ENCODE peak calls at places on chromosomes 5 and 9, in eight cellular contexts. H, S, F, N, O, B, M and U are unnamed samples. For H3K27me3, the result is how much of the 10 kb centered on the place peaks cover.

GRCh38 chr5:10592598-10592997 is 28.7 kb downstream of the ANKRD33B start:
- DNase-seq in H (no peak), S (no peak), F (no peak), N (no peak), O (no peak), B (no peak), M (no peak), U (no peak)

GRCh38 chr5:62783374-62784057 is 204.9 kb downstream of the LRRC70 start:
- DNase-seq in H (no peak), S (no peak), F (no peak), N (no peak), O (no peak), B (no peak), M (no peak), U (no peak)

GRCh38 chr9:34628656-34629491 is at the start of gene ARID3C:
- DNase-seq in H (no peak), S (no peak), F (no peak), N (no peak), O (no peak), B (peak), M (peak), U (peak)

GRCh38 chr5:67773439-67773988 is 442.0 kb upstream of the PIK3R1 start:
- DNase-seq in H (peak), S (no peak), F (peak), N (peak), O (no peak), B (no peak), M (no peak), U (peak)

GRCh38 chr5:59351076-59351794 is 542.3 kb downstream of the PDE4D start:
- DNase-seq in H (no peak), S (peak), F (no peak), N (no peak), O (no peak), B (no peak), M (no peak), U (no peak)

GRCh38 chr9:131839281-131840084 is 99.6 kb upstream of the RAPGEF1 start:
- DNase-seq in H (no peak), S (peak), F (no peak), N (peak), O (no peak), B (no peak), M (peak), U (peak)

GRCh38 chr5:115685480-115685879 is 59.6 kb upstream of the TMED7 start:
- DNase-seq in H (no peak), S (no peak), F (no peak), N (no peak), O (no peak), B (no peak), M (no peak), U (peak)

GRCh38 chr9:6006968-6007769 is 8.3 kb downstream of the RANBP6 start:
- DNase-seq in H (peak), S (peak), F (peak), N (peak), O (no peak), B (peak), M (peak), U (peak)

GRCh38 chr9:11457809-11458785 is 845.3 kb upstream of the PTPRD start:
- DNase-seq in H (no peak), S (no peak), F (peak), N (no peak), O (no peak), B (peak), M (no peak), U (peak)

GRCh38 chr9:8858250-8859161 is 1058.9 kb upstream of the DMAC1 start:
- DNase-seq in H (no peak), S (no peak), F (no peak), N (no peak), O (no peak), B (peak), M (no peak), U (peak)

GRCh38 chr9:87116492-87116891 is 169.2 kb upstream of the GAS1 start:
- DNase-seq in H (no peak), S (no peak), F (no peak), N (no peak), O (no peak), B (no peak), M (no peak), U (peak)

GRCh38 chr5:135486679-135487395 is 34.7 kb upstream of the TIFAB start:
- DNase-seq in H (no peak), S (no peak), F (no peak), N (no peak), O (no peak), B (no peak), M (no peak), U (no peak)

GRCh38 chr9:134252084-134252830 is 74.0 kb upstream of the RXRA start:
- DNase-seq in H (no peak), S (no peak), F (no peak), N (no peak), O (no peak), B (no peak), M (no peak), U (no peak)

GRCh38 chr5:62132279-62132678 is 173.7 kb upstream of the KIF2A start:
- DNase-seq in H (no peak), S (no peak), F (no peak), N (peak), O (no peak), B (no peak), M (no peak), U (no peak)

GRCh38 chr5:107937198-107937597 is 266.5 kb upstream of the EFNA5 start:
- DNase-seq in H (no peak), S (no peak), F (peak), N (no peak), O (no peak), B (peak), M (no peak), U (no peak)

GRCh38 chr5:150879358-150879757 is 25.4 kb downstream of the ZNF300 start:
- DNase-seq in H (no peak), S (no peak), F (no peak), N (no peak), O (no peak), B (no peak), M (no peak), U (no peak)

GRCh38 chr5:42919600-42919999 is 107.9 kb upstream of the SELENOP start:
- DNase-seq in H (no peak), S (no peak), F (no peak), N (no peak), O (no peak), B (no peak), M (no peak), U (no peak)

GRCh38 chr9:138053321-138053868 is 175.8 kb downstream of the CACNA1B start:
- DNase-seq in H (no peak), S (no peak), F (no peak), N (no peak), O (no peak), B (peak), M (no peak), U (peak)

GRCh38 chr5:116265506-116265905 is 180.7 kb downstream of the COMMD10 start:
- DNase-seq in H (no peak), S (no peak), F (no peak), N (no peak), O (no peak), B (no peak), M (no peak), U (no peak)

GRCh38 chr5:142463880-142464279 is 139.1 kb upstream of the SPRY4 start:
- DNase-seq in H (no peak), S (no peak), F (no peak), N (no peak), O (no peak), B (no peak), M (no peak), U (no peak)

GRCh38 chr5:64818245-64818644 is 49.5 kb downstream of the CWC27 start:
- DNase-seq in H (no peak), S (no peak), F (no peak), N (peak), O (no peak), B (no peak), M (no peak), U (no peak)

GRCh38 chr5:89117131-89117644 is 234.2 kb upstream of the MEF2C start:
- DNase-seq in H (no peak), S (no peak), F (no peak), N (peak), O (no peak), B (no peak), M (no peak), U (no peak)

GRCh38 chr5:8683528-8683927 is 814.6 kb downstream of the MTRR start:
- DNase-seq in H (no peak), S (no peak), F (no peak), N (no peak), O (no peak), B (no peak), M (no peak), U (no peak)

GRCh38 chr9:76438841-76439588 is 20.0 kb upstream of the GCNT1 start:
- DNase-seq in H (no peak), S (no peak), F (no peak), N (no peak), O (no peak), B (no peak), M (no peak), U (no peak)

GRCh38 chr9:76445976-76446375 is 13.0 kb upstream of the GCNT1 start:
- DNase-seq in H (no peak), S (no peak), F (no peak), N (no peak), O (no peak), B (no peak), M (no peak), U (no peak)

GRCh38 chr9:76441551-76442322 is 17.2 kb upstream of the GCNT1 start:
- DNase-seq in H (no peak), S (peak), F (no peak), N (peak), O (no peak), B (no peak), M (peak), U (no peak)

GRCh38 chr9:76443887-76444286 is 15.1 kb upstream of the GCNT1 start:
- DNase-seq in H (no peak), S (no peak), F (no peak), N (peak), O (no peak), B (no peak), M (no peak), U (no peak)

GRCh38 chr9:76444530-76444929 is 14.5 kb upstream of the GCNT1 start:
- DNase-seq in H (no peak), S (no peak), F (no peak), N (no peak), O (no peak), B (no peak), M (no peak), U (no peak)
- H3K4me3 ChIP-seq in H (no peak), S (no peak), F (no peak), N (no peak), O (no peak), B (no peak), M (peak), U (no peak)

DNA sequence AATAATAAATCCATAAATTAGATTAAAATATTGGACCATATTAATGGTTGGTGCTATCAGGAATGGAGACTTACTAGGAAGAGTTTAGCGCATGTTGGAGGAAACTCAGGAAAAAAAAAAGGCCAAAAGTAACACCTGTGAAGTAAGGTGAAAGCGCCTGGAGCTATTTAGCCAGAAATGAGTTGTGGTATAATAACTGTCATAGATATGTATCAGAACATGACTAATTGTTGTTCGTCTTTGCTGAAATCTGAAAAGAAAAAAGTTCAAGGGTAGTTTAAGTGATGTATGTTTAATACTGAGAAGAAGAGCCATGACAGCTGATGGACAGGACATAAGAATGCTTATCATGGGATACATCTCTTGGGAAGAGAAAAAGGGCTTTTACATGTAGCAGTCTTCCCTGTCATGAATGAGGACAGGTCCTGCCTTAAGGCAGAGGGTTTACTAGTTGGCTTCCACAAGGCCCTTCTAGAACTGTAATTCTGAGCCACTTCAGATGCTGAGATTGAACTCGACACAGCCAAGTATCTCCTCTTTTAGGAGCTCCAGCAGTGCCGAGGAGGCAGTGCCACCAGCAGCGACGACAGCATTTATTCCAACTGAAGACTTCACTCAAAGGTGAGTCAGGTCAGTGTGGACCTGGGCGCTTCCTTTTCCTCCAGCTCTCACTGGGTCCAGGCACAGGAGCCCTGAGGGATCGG is 946 bp upstream of the CAMK4 start:
- DNase-seq in H (no peak), S (no peak), F (no peak), N (peak), O (peak), B (no peak), M (peak), U (no peak)
- H3K27me3 ChIP-seq in H (under half), S (under half), F (under half), N (under half), O (under half), B (under half), M (under half), U (under half)

GRCh38 chr5:34718516-34718915 is 62.4 kb downstream of the RAI14 start:
- DNase-seq in H (no peak), S (peak), F (no peak), N (no peak), O (no peak), B (no peak), M (no peak), U (peak)

GRCh38 chr5:34719029-34719428 is 62.9 kb downstream of the RAI14 start:
- DNase-seq in H (no peak), S (no peak), F (no peak), N (no peak), O (no peak), B (no peak), M (no peak), U (no peak)

GRCh38 chr5:34715711-34716110 is 59.6 kb downstream of the RAI14 start:
- DNase-seq in H (no peak), S (peak), F (no peak), N (no peak), O (no peak), B (no peak), M (no peak), U (no peak)

GRCh38 chr5:34716986-34717385 is 60.9 kb downstream of the RAI14 start:
- DNase-seq in H (no peak), S (peak), F (no peak), N (peak), O (no peak), B (no peak), M (no peak), U (no peak)

GRCh38 chr5:34717426-34718327 is 61.5 kb downstream of the RAI14 start:
- DNase-seq in H (no peak), S (peak), F (peak), N (peak), O (peak), B (no peak), M (no peak), U (peak)
- H3K4me3 ChIP-seq in H (no peak), S (no peak), F (no peak), N (no peak), O (no peak), B (no peak), M (no peak), U (no peak)

DNA sequence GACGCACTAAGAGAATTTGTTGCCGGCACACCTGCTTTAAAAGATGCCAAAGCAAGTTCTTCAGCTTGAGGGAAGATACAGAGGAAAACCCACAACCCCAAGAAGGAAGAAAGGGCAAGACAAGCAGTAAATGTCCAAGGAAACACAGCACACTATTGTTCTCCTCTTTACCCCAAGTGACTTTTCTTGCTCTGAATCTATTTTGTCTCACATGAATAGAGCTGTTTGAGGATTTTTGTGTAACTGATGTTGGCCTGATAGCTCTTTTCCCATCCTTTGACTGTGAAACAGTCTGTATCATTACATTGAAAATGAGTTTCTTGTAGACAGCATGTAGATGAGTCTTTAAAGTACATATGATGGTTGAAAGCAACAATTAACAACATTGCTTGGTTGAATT is 16.9 kb upstream of the CEP72 start:
- DNase-seq in H (no peak), S (no peak), F (no peak), N (no peak), O (no peak), B (no peak), M (no peak), U (no peak)
- H3K27me3 ChIP-seq in H (under half), S (under half), F (under half), N (under half), O (under half), B (under half), M (under half), U (under half)

DNA sequence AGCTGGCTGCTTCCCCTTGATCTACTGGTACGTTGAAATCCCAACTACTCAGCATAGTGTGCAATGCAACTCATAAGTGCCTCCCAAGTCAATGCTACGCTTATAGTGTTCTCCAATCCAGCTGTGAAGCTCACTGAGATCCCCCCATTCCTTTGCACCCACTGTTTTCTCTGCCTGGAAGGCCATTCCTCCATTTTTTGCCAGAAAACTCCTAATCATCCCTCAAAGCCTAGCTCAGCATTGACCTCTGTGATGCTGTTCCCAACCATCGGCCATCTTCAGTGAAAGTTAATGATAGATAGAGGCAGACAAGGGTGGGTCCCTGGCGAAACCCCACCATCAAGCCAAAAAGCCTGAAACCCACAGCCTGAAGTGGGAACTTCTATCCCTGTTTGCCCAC is 211.0 kb downstream of the ENC1 start:
- DNase-seq in H (no peak), S (no peak), F (no peak), N (no peak), O (no peak), B (no peak), M (no peak), U (no peak)
- H3K4me3 ChIP-seq in H (no peak), S (no peak), F (peak), N (no peak), O (no peak), B (no peak), M (no peak), U (no peak)

GRCh38 chr9:122228191-122228905 is 409 bp downstream of the LHX6 start:
- DNase-seq in H (peak), S (no peak), F (no peak), N (no peak), O (no peak), B (peak), M (no peak), U (peak)
- H3K27me3 ChIP-seq in H (under half), S (half or more), F (under half), N (half or more), O (half or more), B (half or more), M (under half), U (half or more)

DNA sequence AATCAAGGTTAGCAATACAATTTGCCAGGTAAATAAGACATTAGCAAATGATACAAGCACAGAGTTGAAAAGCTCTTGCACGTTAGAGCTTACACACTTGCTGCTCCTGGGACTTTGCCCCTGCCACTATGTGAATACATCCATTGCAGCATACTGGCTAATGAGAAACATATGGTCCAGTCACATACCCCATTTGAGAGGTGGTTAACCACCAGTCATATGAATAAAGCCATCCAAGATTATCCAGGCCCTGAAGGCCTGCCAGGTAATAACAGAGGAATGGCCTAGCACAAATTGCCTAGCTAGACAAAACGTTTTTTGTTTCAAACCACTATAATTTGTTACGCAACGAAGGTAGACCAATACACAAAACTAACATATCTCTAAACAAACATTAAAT is 45.8 kb upstream of the FTMT start:
- DNase-seq in H (no peak), S (no peak), F (no peak), N (no peak), O (no peak), B (peak), M (no peak), U (no peak)
- H3K4me3 ChIP-seq in H (no peak), S (no peak), F (no peak), N (no peak), O (no peak), B (no peak), M (no peak), U (no peak)

GRCh38 chr9:38421498-38422211 is 2.6 kb downstream of the IGFBPL1 start:
- DNase-seq in H (no peak), S (no peak), F (peak), N (no peak), O (no peak), B (peak), M (no peak), U (peak)
- H3K27me3 ChIP-seq in H (under half), S (half or more), F (under half), N (under half), O (under half), B (under half), M (under half), U (under half)

DNA sequence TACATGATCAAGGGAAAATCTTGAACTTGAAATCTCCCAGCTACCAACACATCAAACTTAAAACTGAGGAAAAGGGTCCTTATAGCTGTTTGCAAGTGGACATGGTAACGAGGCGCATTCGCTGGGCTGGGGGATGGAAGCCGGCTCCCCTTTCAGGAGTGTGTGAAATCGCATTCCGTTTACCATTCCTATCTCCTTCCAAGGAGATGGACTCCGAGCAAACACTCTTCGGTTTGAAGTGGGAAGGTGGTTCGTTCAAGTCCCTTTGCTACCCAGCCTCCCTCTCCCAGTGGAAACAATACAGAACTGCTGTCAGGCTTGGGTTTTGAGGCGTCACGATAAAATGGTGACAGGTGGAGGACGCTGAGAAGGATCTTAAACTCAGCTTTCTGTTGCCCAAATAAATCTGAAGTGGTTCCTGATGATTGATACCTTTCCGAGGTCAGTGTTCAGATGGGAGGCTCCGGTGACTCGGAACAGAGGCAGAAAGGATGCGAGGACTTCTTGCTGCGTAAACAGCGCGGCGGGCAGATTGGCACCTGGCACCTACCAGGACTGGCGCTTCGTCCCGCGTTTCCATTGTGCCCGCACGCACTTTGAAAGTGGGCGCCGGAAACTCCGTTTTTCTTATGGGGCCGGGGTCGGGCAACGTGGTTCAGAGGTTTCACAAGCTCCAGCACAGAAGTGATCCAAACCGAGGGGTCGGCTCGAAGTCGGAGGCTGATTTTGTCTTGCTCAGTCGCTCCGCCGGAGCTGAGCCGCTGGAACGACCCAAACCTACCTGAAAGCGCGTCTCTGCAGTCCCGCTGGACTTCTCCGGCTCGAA is 7.0 kb downstream of the MSX2 start:
- DNase-seq in H (no peak), S (no peak), F (no peak), N (no peak), O (no peak), B (no peak), M (no peak), U (peak)
- H3K4me3 ChIP-seq in H (no peak), S (no peak), F (no peak), N (no peak), O (no peak), B (no peak), M (no peak), U (peak)